ENCODE peak calls at places on chromosome 15, in five cellular contexts. C is fibroblast of lung, X is DND-41, A is IMR-90, N is neural progenitor cell. I is an unnamed sample.

GRCh38 chr15:47652213-47652852 is 65.0 kb upstream of the SEMA6D start:
- DNase-seq in C (no peak), X (no peak), A (no peak), N (no peak), I (no peak)

GRCh38 chr15:58503139-58504027 is 71.6 kb downstream of the LIPC start:
- DNase-seq in C (no peak), X (no peak), A (no peak), N (no peak), I (no peak)

GRCh38 chr15:72338617-72339321 is 18.8 kb upstream of the CELF6 start:
- DNase-seq in C (peak; percentile 98), X (no peak), A (peak; percentile 93), N (no peak), I (no peak)

GRCh38 chr15:94965593-94965992 is 734.2 kb downstream of the MCTP2 start:
- DNase-seq in C (peak; percentile 43), X (no peak), A (no peak), N (no peak), I (no peak)

GRCh38 chr15:100715571-100716455 is 113.4 kb downstream of the ASB7 start:
- DNase-seq in C (peak; percentile 41), X (no peak), A (no peak), N (no peak), I (no peak)

GRCh38 chr15:38406451-38406850 is 47.5 kb upstream of the FAM98B start:
- DNase-seq in C (no peak), X (no peak), A (peak; percentile 58), N (no peak), I (no peak)

GRCh38 chr15:61426466-61426865 is 197.4 kb upstream of the RORA start:
- DNase-seq in C (no peak), X (no peak), A (no peak), N (no peak), I (no peak)

GRCh38 chr15:49045691-49046112 is 544 bp downstream of the SECISBP2L start:
- DNase-seq in C (peak; percentile 40), X (peak; percentile 15), A (peak; percentile 21), N (peak; percentile 68), I (peak; percentile 45)

GRCh38 chr15:82114660-82115059 is 68.8 kb upstream of the MEX3B start:
- DNase-seq in C (no peak), X (no peak), A (no peak), N (no peak), I (no peak)

GRCh38 chr15:20645956-20646355 is 104.4 kb upstream of the GOLGA6L6 start:
- DNase-seq in C (no peak), X (peak; percentile 73), A (no peak), N (no peak), I (no peak)

GRCh38 chr15:59687831-59688230 is 1.3 kb downstream of the BNIP2 start:
- DNase-seq in C (peak; percentile 22), X (peak; percentile 6), A (peak; percentile 44), N (no peak), I (peak; percentile 40)

GRCh38 chr15:91975241-91975978 is 121.9 kb downstream of the SLCO3A1 start:
- DNase-seq in C (no peak), X (no peak), A (no peak), N (no peak), I (no peak)

GRCh38 chr15:69806287-69806915 is 291.3 kb downstream of the TLE3 start:
- DNase-seq in C (no peak), X (peak; percentile 75), A (no peak), N (no peak), I (no peak)

GRCh38 chr15:64249842-64250575 is 87.2 kb upstream of the PPIB start:
- DNase-seq in C (no peak), X (no peak), A (peak; percentile 56), N (no peak), I (no peak)

GRCh38 chr15:85171736-85172135 is 190.1 kb downstream of the PDE8A start:
- DNase-seq in C (no peak), X (no peak), A (no peak), N (no peak), I (no peak)

GRCh38 chr15:100809587-100809986 is 70.0 kb upstream of the ALDH1A3 start:
- DNase-seq in C (no peak), X (no peak), A (peak; percentile 15), N (no peak), I (no peak)

GRCh38 chr15:28022181-28022580 is 76.9 kb downstream of the OCA2 start:
- DNase-seq in C (no peak), X (no peak), A (no peak), N (no peak), I (no peak)

GRCh38 chr15:28022961-28023360 is 76.2 kb downstream of the OCA2 start:
- DNase-seq in C (no peak), X (no peak), A (no peak), N (no peak), I (no peak)

GRCh38 chr15:28020644-28021043 is 78.5 kb downstream of the OCA2 start:
- DNase-seq in C (no peak), X (no peak), A (no peak), N (no peak), I (no peak)

GRCh38 chr15:28019594-28020320 is 79.4 kb downstream of the OCA2 start:
- DNase-seq in C (no peak), X (no peak), A (no peak), N (peak; percentile 68), I (no peak)

GRCh38 chr15:28021281-28022039 is 77.7 kb downstream of the OCA2 start:
- DNase-seq in C (peak; percentile 72), X (peak; percentile 79), A (peak; percentile 48), N (peak; percentile 63), I (no peak)
- TF ChIP-seq CTCF in C (peak; percentile 56), X (peak; percentile 71), A (peak; percentile 21), N (peak; percentile 65), I (no peak)

GRCh38 chr15:90957105-90957790 is 2.6 kb downstream of the RCCD1 start:
- DNase-seq in C (peak; percentile 31), X (no peak), A (peak; percentile 39), N (peak; percentile 74), I (no peak)

GRCh38 chr15:90959028-90959595 is 4.4 kb downstream of the RCCD1 start:
- DNase-seq in C (no peak), X (no peak), A (no peak), N (no peak), I (no peak)

GRCh38 chr15:90956551-90957104 is 1.9 kb downstream of the RCCD1 start:
- DNase-seq in C (peak; percentile 71), X (no peak), A (peak; percentile 70), N (peak; percentile 92), I (no peak)

GRCh38 chr15:90955911-90956310 is 1.2 kb downstream of the RCCD1 start:
- DNase-seq in C (no peak), X (peak; percentile 26), A (no peak), N (no peak), I (no peak)

DNA sequence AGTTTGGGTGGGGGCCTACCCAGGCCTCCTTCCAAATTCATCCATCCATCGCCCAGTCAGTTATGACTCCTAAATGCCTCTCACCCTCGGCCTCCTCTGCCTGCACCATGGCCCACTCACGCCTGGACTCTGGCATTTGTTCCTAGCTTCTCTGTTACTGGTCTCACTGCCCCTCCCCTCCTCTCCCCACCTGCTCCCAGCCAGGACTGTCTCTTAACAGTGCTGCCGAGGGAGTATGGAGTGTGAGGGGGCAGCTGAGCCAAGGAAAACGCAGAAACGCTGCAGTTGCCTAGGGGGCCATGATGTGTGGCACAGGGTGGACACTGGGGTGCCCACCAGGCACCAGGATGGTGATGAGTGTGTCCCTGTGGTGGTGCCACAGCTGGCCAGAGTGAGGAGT is 3.1 kb downstream of the RCCD1 start:
- DNase-seq in C (no peak), X (no peak), A (no peak), N (no peak), I (no peak)
- H3K4me3 ChIP-seq in C (peak overlapping the region; percentile 68), X (no peak overlapping the region), A (no peak overlapping the region), N (no peak overlapping the region), I (no peak overlapping the region)

DNA sequence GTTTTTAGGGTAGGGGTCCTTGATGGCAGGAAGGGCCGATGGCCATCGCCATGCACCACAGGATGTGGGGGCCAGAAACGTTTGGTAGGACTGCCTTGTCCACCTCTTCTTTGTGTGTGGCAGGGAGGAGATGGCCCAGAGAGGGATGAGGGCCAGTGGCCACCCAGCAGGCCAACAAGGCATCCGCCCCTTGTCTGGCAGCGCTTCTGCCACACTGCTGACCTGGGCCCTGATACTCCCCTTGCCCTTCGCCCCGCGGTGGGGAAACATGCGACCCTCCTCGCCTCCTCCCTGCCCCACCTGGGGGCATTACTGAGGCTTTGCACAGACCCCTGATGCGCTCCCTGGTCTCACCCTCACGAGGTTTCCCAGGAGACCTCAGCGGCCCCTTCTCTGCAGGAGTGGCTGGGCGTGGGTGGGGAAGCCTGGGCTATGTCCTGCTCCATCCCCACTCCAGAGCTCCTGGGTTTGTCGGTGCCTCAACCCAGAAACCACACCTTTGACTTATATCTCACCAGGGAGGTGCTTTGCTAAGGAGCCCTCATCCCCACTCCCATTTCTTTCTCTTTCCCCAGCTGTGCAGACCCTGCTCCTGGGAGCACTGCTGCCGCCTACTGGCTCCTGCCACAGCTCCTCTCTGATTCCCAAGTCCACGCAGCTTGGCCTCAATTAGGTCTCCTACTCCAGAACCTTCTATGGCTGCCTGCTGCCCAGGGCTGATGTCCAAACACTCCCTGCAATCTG is 38.7 kb downstream of the FEM1B start:
- DNase-seq in C (no peak), X (no peak), A (no peak), N (peak; percentile 65), I (no peak)
- TF ChIP-seq CTCF in C (peak; percentile 51), X (peak; percentile 47), A (peak; percentile 19), N (peak; percentile 65), I (peak; percentile 53)

GRCh38 chr15:97963779-97964178 is 3.3 kb downstream of the ARRDC4 start:
- DNase-seq in C (no peak), X (no peak), A (no peak), N (no peak), I (no peak)
- H3K4me3 ChIP-seq in C (no peak overlapping the region), X (peak overlapping the region; percentile 80), A (no peak overlapping the region), N (no peak overlapping the region), I (no peak overlapping the region)

GRCh38 chr15:23467110-23467600 is 20.1 kb upstream of the GOLGA6L2 start:
- DNase-seq in C (peak; percentile 34), X (no peak), A (peak; percentile 11), N (peak; percentile 6), I (no peak)
- TF ChIP-seq CTCF in C (peak; percentile 7), X (peak; percentile 56), A (peak; percentile 41), N (peak; percentile 50), I (peak; percentile 19)

GRCh38 chr15:75202251-75203016 is 752 bp downstream of the C15orf39 start:
- DNase-seq in C (peak; percentile 83), X (peak; percentile 83), A (peak; percentile 86), N (peak; percentile 80), I (peak; percentile 73)

GRCh38 chr15:75199347-75199976 is 2.2 kb upstream of the C15orf39 start:
- DNase-seq in C (no peak), X (no peak), A (no peak), N (no peak), I (peak; percentile 45)

GRCh38 chr15:75200391-75200764 is 1.3 kb upstream of the C15orf39 start:
- DNase-seq in C (no peak), X (no peak), A (no peak), N (no peak), I (no peak)

GRCh38 chr15:75201609-75202250 is at the start of gene C15orf39:
- DNase-seq in C (peak; percentile 69), X (peak; percentile 76), A (peak; percentile 52), N (peak; percentile 88), I (peak; percentile 38)

GRCh38 chr15:75200765-75201608 is 695 bp upstream of the C15orf39 start:
- DNase-seq in C (peak; percentile 23), X (peak; percentile 35), A (no peak), N (peak; percentile 38), I (peak; percentile 60)
- H3K4me3 ChIP-seq in C (peak overlapping the region; percentile 98), X (peak overlapping the region; percentile 81), A (peak overlapping the region; percentile 97), N (peak overlapping the region; percentile 83), I (peak overlapping the region; percentile 82)

I was measured in GM12864.